ENCODE peak calls at places on chromosomes 4 and X, in four cellular contexts. P, O, Q and B are unnamed samples.
A peak's percentile ranks its signal among the peaks of the same experiment; 100 is the strongest.

GRCh38 chrX:65874765-65875164 is 165.1 kb downstream of the VSIG4 start:
- DNase-seq in P (no peak), O (no peak), Q (no peak), B (no peak)

GRCh38 chr4:149371021-149371420 is 444.6 kb downstream of the IQCM start:
- DNase-seq in P (no peak), O (peak; percentile 2), Q (peak; percentile 12), B (peak; percentile 27)

GRCh38 chr4:56757270-56757746 is 64.2 kb downstream of the SPINK2 start:
- DNase-seq in P (peak; percentile 69), O (peak; percentile 30), Q (no peak), B (no peak)

GRCh38 chr4:95539056-95539455 is 9.7 kb downstream of the UNC5C start:
- DNase-seq in P (no peak), O (no peak), Q (no peak), B (no peak)

GRCh38 chrX:80550722-80551121 is 130.5 kb downstream of the TENT5D start:
- DNase-seq in P (no peak), O (no peak), Q (no peak), B (no peak)

GRCh38 chr4:175234162-175234561 is 316.0 kb downstream of the ADAM29 start:
- DNase-seq in P (no peak), O (no peak), Q (no peak), B (no peak)

GRCh38 chr4:88731359-88731758 is 33.7 kb upstream of the NAP1L5 start:
- DNase-seq in P (no peak), O (no peak), Q (no peak), B (no peak)

GRCh38 chrX:145821291-145821897 is 3.8 kb downstream of the SLITRK2 start:
- DNase-seq in P (no peak), O (no peak), Q (no peak), B (peak; percentile 49)

GRCh38 chrX:119880552-119881437 is 9.2 kb downstream of the NDUFA1 start:
- DNase-seq in P (no peak), O (no peak), Q (peak; percentile 42), B (peak; percentile 69)

GRCh38 chrX:41518841-41519220 is 71.7 kb downstream of the NYX start:
- DNase-seq in P (no peak), O (no peak), Q (no peak), B (no peak)

GRCh38 chr4:24599275-24599674 is 14.9 kb upstream of the DHX15 start:
- DNase-seq in P (no peak), O (no peak), Q (no peak), B (no peak)

GRCh38 chr4:73855406-73855805 is 2.3 kb downstream of the PF4V1 start:
- DNase-seq in P (no peak), O (no peak), Q (no peak), B (no peak)

GRCh38 chr4:96713271-96713670 is 873.4 kb downstream of the PDHA2 start:
- DNase-seq in P (no peak), O (no peak), Q (no peak), B (no peak)

GRCh38 chr4:15451866-15452765 is 17.6 kb upstream of the CC2D2A start:
- DNase-seq in P (peak; percentile 80), O (no peak), Q (no peak), B (no peak)

GRCh38 chrX:150213481-150214030 is 149.6 kb upstream of the MAMLD1 start:
- DNase-seq in P (no peak), O (no peak), Q (no peak), B (no peak)

GRCh38 chr4:7324651-7325121 is 110.0 kb downstream of the PSAPL1 start:
- DNase-seq in P (peak; percentile 56), O (peak; percentile 46), Q (peak; percentile 88), B (peak; percentile 72)

GRCh38 chrX:40176256-40176978 is 78.7 kb upstream of the BCOR start:
- DNase-seq in P (peak; percentile 84), O (peak; percentile 66), Q (peak; percentile 67), B (peak; percentile 54)